ENCODE peak calls at places on chromosomes 12 and 14, in seven cellular contexts. R, E, Z, U, W, K and N are unnamed samples.

GRCh38 chr12:67804168-67804567 is 155.6 kb downstream of the DYRK2 start:
- DNase-seq in R (no peak), E (no peak), Z (no peak), U (no peak), W (no peak), K (no peak), N (no peak)

GRCh38 chr12:92596388-92596787 is 106.4 kb upstream of the PLEKHG7 start:
- DNase-seq in R (no peak), E (no peak), Z (peak), U (no peak), W (no peak), K (no peak), N (peak)

GRCh38 chr12:10720974-10721565 is 2.1 kb downstream of the YBX3 start:
- DNase-seq in R (no peak), E (no peak), Z (no peak), U (no peak), W (no peak), K (no peak), N (no peak)

GRCh38 chr14:68885226-68886108 is 92.6 kb upstream of the ZFP36L1 start:
- DNase-seq in R (no peak), E (no peak), Z (no peak), U (no peak), W (no peak), K (no peak), N (no peak)

GRCh38 chr12:30756074-30756473 is 1.3 kb upstream of the CAPRIN2 start:
- DNase-seq in R (no peak), E (no peak), Z (peak), U (no peak), W (peak), K (no peak), N (no peak)

GRCh38 chr12:63918788-63919300 is 74.3 kb downstream of the SRGAP1 start:
- DNase-seq in R (no peak), E (no peak), Z (peak), U (no peak), W (peak), K (no peak), N (peak)

GRCh38 chr12:56078931-56079728 is 835 bp upstream of the ERBB3 start:
- DNase-seq in R (peak), E (no peak), Z (peak), U (peak), W (peak), K (peak), N (peak)

GRCh38 chr12:52871291-52871961 is 22.6 kb upstream of the KRT78 start:
- DNase-seq in R (no peak), E (no peak), Z (peak), U (no peak), W (no peak), K (no peak), N (peak)

GRCh38 chr12:76018111-76018510 is 13.5 kb downstream of the PHLDA1 start:
- DNase-seq in R (no peak), E (no peak), Z (peak), U (no peak), W (peak), K (no peak), N (peak)

GRCh38 chr12:29796823-29797263 is 13.1 kb upstream of the TMTC1 start:
- DNase-seq in R (no peak), E (no peak), Z (no peak), U (no peak), W (no peak), K (no peak), N (peak)

GRCh38 chr14:24378981-24379906 is 11.3 kb downstream of the NFATC4 start:
- DNase-seq in R (no peak), E (no peak), Z (no peak), U (no peak), W (no peak), K (no peak), N (no peak)

GRCh38 chr14:69651653-69652052 is 40.3 kb downstream of the SUSD6 start:
- DNase-seq in R (no peak), E (no peak), Z (no peak), U (no peak), W (no peak), K (no peak), N (peak)

GRCh38 chr12:77232045-77232444 is 166.7 kb upstream of the E2F7 start:
- DNase-seq in R (no peak), E (no peak), Z (no peak), U (no peak), W (no peak), K (no peak), N (peak)

GRCh38 chr14:27528328-27528727 is 930.5 kb upstream of the NOVA1 start:
- DNase-seq in R (no peak), E (no peak), Z (peak), U (peak), W (peak), K (no peak), N (no peak)

GRCh38 chr12:57455374-57456144 is 452 bp downstream of the INHBE start:
- DNase-seq in R (no peak), E (no peak), Z (no peak), U (no peak), W (no peak), K (no peak), N (no peak)

GRCh38 chr12:57456737-57457490 is 1.8 kb downstream of the INHBE start:
- DNase-seq in R (no peak), E (no peak), Z (no peak), U (no peak), W (no peak), K (no peak), N (no peak)

GRCh38 chr12:57454213-57454565 is 918 bp upstream of the INHBE start:
- DNase-seq in R (no peak), E (no peak), Z (no peak), U (no peak), W (no peak), K (no peak), N (no peak)

GRCh38 chr12:57454566-57455373 is at the start of gene INHBE:
- DNase-seq in R (peak), E (no peak), Z (peak), U (no peak), W (peak), K (peak), N (peak)

DNA sequence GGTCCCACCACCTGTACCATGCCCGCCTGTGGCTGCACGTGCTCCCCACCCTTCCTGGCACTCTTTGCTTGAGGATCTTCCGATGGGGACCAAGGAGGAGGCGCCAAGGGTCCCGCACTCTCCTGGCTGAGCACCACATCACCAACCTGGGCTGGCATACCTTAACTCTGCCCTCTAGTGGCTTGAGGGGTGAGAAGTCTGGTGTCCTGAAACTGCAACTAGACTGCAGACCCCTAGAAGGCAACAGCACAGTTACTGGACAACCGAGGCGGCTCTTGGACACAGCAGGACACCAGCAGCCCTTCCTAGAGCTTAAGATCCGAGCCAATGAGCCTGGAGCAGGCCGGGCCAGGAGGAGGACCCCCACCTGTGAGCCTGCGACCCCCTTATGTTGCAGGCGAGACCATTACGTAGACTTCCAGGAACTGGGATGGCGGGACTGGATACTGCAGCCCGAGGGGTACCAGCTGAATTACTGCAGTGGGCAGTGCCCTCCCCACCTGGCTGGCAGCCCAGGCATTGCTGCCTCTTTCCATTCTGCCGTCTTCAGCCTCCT is 1.1 kb downstream of the INHBE start:
- DNase-seq in R (peak), E (no peak), Z (peak), U (no peak), W (peak), K (peak), N (peak)
- TF ChIP-seq RFX5 in R (no peak), E (no peak), Z (no peak), U (no peak), W (no peak), K (no peak), N (no peak)

GRCh38 chr14:81625343-81625742 is 91.7 kb upstream of the SEL1L start:
- DNase-seq in R (no peak), E (no peak), Z (peak), U (peak), W (peak), K (no peak), N (no peak)
- TF ChIP-seq RFX5 in R (no peak), E (no peak), Z (no peak), U (no peak), W (no peak), K (no peak), N (no peak)

DNA sequence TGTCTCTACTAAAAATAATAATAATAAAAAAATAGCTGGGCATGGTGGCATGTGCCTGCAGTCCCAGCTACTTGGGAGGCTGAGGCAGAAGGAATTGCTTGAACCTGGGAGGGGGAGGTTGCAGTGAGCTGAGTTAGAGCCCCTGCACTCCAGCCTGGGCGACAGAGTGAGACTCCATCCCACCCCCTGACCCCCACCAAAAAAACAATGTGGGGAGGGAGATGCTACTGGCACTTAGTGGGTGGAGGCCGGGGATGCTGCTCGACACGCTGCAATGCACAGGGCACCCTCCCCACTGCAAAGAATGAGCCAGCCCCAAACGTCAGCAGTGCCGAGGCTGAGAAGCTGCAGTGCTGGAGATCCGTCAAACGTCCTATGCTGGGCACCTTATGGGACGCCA is 77.5 kb upstream of the MAP1LC3B2 start:
- DNase-seq in R (no peak), E (no peak), Z (no peak), U (no peak), W (no peak), K (no peak), N (no peak)
- TF ChIP-seq RFX5 in R (no peak), E (no peak), Z (no peak), U (no peak), W (no peak), K (no peak), N (no peak)

GRCh38 chr12:101809208-101809607 is 21.6 kb downstream of the GNPTAB start:
- DNase-seq in R (no peak), E (no peak), Z (no peak), U (no peak), W (no peak), K (no peak), N (no peak)

DNA sequence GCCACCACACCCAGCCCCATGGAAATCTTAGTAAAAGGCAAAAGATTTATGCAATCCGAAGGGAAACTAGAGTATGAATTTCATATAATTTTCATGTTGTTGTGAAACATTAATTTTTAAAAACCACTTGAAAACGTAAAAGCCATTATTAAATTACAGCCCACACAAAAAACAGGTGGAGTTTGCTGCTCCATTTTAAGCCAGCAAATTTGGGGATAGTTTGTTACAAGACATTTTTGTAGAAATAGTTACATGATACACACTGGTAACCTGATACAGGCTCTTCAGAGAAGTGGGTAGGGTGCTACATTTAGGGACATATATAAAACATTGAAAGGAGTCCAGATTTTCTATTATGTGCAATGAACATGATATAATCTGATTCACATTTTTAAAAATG is 17.6 kb downstream of the GNPTAB start:
- DNase-seq in R (no peak), E (no peak), Z (no peak), U (no peak), W (no peak), K (no peak), N (no peak)
- TF ChIP-seq RFX5 in R (no peak), E (no peak), Z (no peak), U (no peak), W (no peak), K (no peak), N (no peak)

GRCh38 chr12:95736631-95737030 is 53.9 kb downstream of the NTN4 start:
- DNase-seq in R (no peak), E (no peak), Z (no peak), U (no peak), W (no peak), K (no peak), N (peak)
- TF ChIP-seq RFX5 in R (no peak), E (no peak), Z (no peak), U (no peak), W (no peak), K (no peak), N (no peak)